ENCODE peak calls at places on chromosome 9, in four cellular contexts. One of them, this sample, is unnamed.

GRCh38 chr9:14554866-14555265 is 138.4 kb downstream of the ZDHHC21 start:
- DNase-seq in H9: no peak
- DNase-seq in mesendoderm: no peak
- DNase-seq in IMR-90: no peak
- DNase-seq in this sample: peak

GRCh38 chr9:86674475-86674874 is 272.8 kb downstream of the GAS1 start:
- DNase-seq in mesendoderm: peak
- DNase-seq in H9: no peak
- DNase-seq in IMR-90: no peak
- DNase-seq in this sample: no peak

GRCh38 chr9:17402309-17402708 is 176.6 kb upstream of the SH3GL2 start:
- DNase-seq in IMR-90: peak
- DNase-seq in mesendoderm: peak
- DNase-seq in H9: no peak
- DNase-seq in this sample: peak

GRCh38 chr9:37392272-37392671 is 30.2 kb upstream of the GRHPR start:
- DNase-seq in H9: peak
- DNase-seq in mesendoderm: peak
- DNase-seq in IMR-90: no peak
- DNase-seq in this sample: no peak

GRCh38 chr9:129385615-129385934 is 207.5 kb upstream of the IER5L start:
- DNase-seq in mesendoderm: no peak
- DNase-seq in H9: no peak
- DNase-seq in IMR-90: no peak
- DNase-seq in this sample: no peak

GRCh38 chr9:32590476-32590875 is 17.5 kb upstream of the NDUFB6 start:
- DNase-seq in IMR-90: no peak
- DNase-seq in mesendoderm: no peak
- DNase-seq in H9: no peak
- DNase-seq in this sample: no peak

GRCh38 chr9:73239868-73240267 is 88.2 kb downstream of the ANXA1 start:
- DNase-seq in IMR-90: no peak
- DNase-seq in mesendoderm: no peak
- DNase-seq in H9: no peak
- DNase-seq in this sample: peak

GRCh38 chr9:70031141-70031545 is 12.5 kb upstream of the MAMDC2 start:
- DNase-seq in IMR-90: peak
- DNase-seq in mesendoderm: no peak
- DNase-seq in H9: no peak
- DNase-seq in this sample: peak

GRCh38 chr9:21096172-21096900 is 18.6 kb upstream of the IFNB1 start:
- DNase-seq in mesendoderm: no peak
- DNase-seq in H9: no peak
- DNase-seq in IMR-90: peak
- DNase-seq in this sample: peak

GRCh38 chr9:97808415-97808814 is 44.6 kb upstream of the FOXE1 start:
- DNase-seq in mesendoderm: no peak
- DNase-seq in IMR-90: no peak
- DNase-seq in H9: no peak
- DNase-seq in this sample: no peak

GRCh38 chr9:18238752-18239151 is 235.2 kb upstream of the ADAMTSL1 start:
- DNase-seq in IMR-90: peak
- DNase-seq in mesendoderm: no peak
- DNase-seq in H9: no peak
- DNase-seq in this sample: no peak

GRCh38 chr9:100756217-100756616 is 178.3 kb downstream of the CAVIN4 start:
- DNase-seq in H9: no peak
- DNase-seq in mesendoderm: no peak
- DNase-seq in IMR-90: no peak
- DNase-seq in this sample: no peak

GRCh38 chr9:79768199-79768598 is 196.4 kb downstream of the TLE4 start:
- DNase-seq in H9: no peak
- DNase-seq in IMR-90: peak
- DNase-seq in mesendoderm: peak
- DNase-seq in this sample: peak

GRCh38 chr9:28234899-28235277 is 661.6 kb upstream of the C9orf72 start:
- DNase-seq in IMR-90: peak
- DNase-seq in mesendoderm: peak
- DNase-seq in H9: no peak
- DNase-seq in this sample: peak

GRCh38 chr9:116075191-116075590 is 78.4 kb upstream of the PAPPA start:
- DNase-seq in H9: no peak
- DNase-seq in IMR-90: peak
- DNase-seq in mesendoderm: no peak
- DNase-seq in this sample: peak

GRCh38 chr9:131668439-131669233 is 71.2 kb downstream of the RAPGEF1 start:
- DNase-seq in mesendoderm: no peak
- DNase-seq in IMR-90: peak
- DNase-seq in H9: no peak
- DNase-seq in this sample: peak

GRCh38 chr9:125683486-125683885 is 23.5 kb downstream of the MAPKAP1 start:
- DNase-seq in H9: no peak
- DNase-seq in mesendoderm: no peak
- DNase-seq in IMR-90: peak
- DNase-seq in this sample: no peak

GRCh38 chr9:122297512-122297911 is 32.8 kb downstream of the MRRF start:
- DNase-seq in H9: no peak
- DNase-seq in mesendoderm: no peak
- DNase-seq in IMR-90: no peak
- DNase-seq in this sample: no peak

GRCh38 chr9:27395484-27395921 is 98.6 kb upstream of the EQTN start:
- DNase-seq in mesendoderm: peak
- DNase-seq in H9: no peak
- DNase-seq in IMR-90: no peak
- DNase-seq in this sample: no peak

GRCh38 chr9:3732077-3733038 is 206.6 kb upstream of the RFX3 start:
- DNase-seq in IMR-90: peak
- DNase-seq in H9: peak
- DNase-seq in mesendoderm: peak
- DNase-seq in this sample: peak

GRCh38 chr9:99713838-99714306 is 107.8 kb upstream of the NR4A3 start:
- DNase-seq in mesendoderm: no peak
- DNase-seq in H9: no peak
- DNase-seq in IMR-90: no peak
- DNase-seq in this sample: no peak

GRCh38 chr9:74951725-74952151 is 974 bp downstream of the C9orf40 start:
- DNase-seq in mesendoderm: peak
- DNase-seq in H9: peak
- DNase-seq in IMR-90: peak
- DNase-seq in this sample: peak

GRCh38 chr9:71001780-71002386 is 119.5 kb downstream of the TRPM3 start:
- DNase-seq in mesendoderm: peak
- DNase-seq in H9: peak
- DNase-seq in IMR-90: peak
- DNase-seq in this sample: no peak

GRCh38 chr9:35791321-35791921 is at the start of gene NPR2:
- DNase-seq in mesendoderm: peak
- DNase-seq in IMR-90: peak
- DNase-seq in H9: no peak
- DNase-seq in this sample: peak

GRCh38 chr9:109118802-109119438 is 827 bp downstream of the TMEM245 start:
- DNase-seq in mesendoderm: peak
- DNase-seq in H9: peak
- DNase-seq in IMR-90: peak
- DNase-seq in this sample: peak

GRCh38 chr9:91949946-91950664 is at the start of gene ROR2:
- DNase-seq in mesendoderm: peak
- DNase-seq in H9: peak
- DNase-seq in IMR-90: peak
- DNase-seq in this sample: peak

GRCh38 chr9:88312070-88312469 is 76.2 kb upstream of the SPIN1 start:
- DNase-seq in H9: no peak
- DNase-seq in IMR-90: no peak
- DNase-seq in mesendoderm: no peak
- DNase-seq in this sample: no peak

GRCh38 chr9:87290241-87290700 is 207.4 kb upstream of the DAPK1 start:
- DNase-seq in IMR-90: peak
- DNase-seq in mesendoderm: no peak
- DNase-seq in H9: no peak
- DNase-seq in this sample: no peak

GRCh38 chr9:37899041-37899440 is 4.9 kb downstream of the SLC25A51 start:
- DNase-seq in H9: no peak
- DNase-seq in mesendoderm: no peak
- DNase-seq in IMR-90: peak
- DNase-seq in this sample: no peak

GRCh38 chr9:114070188-114071103 is 7.7 kb downstream of the AMBP start:
- DNase-seq in H9: no peak
- DNase-seq in mesendoderm: no peak
- DNase-seq in IMR-90: no peak
- DNase-seq in this sample: no peak

GRCh38 chr9:70120834-70121510 is 77.3 kb downstream of the MAMDC2 start:
- DNase-seq in H9: no peak
- DNase-seq in IMR-90: peak
- DNase-seq in mesendoderm: peak
- DNase-seq in this sample: peak

GRCh38 chr9:120187758-120188157 is 392.2 kb downstream of the CDK5RAP2 start:
- DNase-seq in H9: peak
- DNase-seq in IMR-90: no peak
- DNase-seq in mesendoderm: no peak
- DNase-seq in this sample: no peak

GRCh38 chr9:121154782-121155181 is 46.9 kb downstream of the RAB14 start:
- DNase-seq in mesendoderm: no peak
- DNase-seq in IMR-90: peak
- DNase-seq in H9: no peak
- DNase-seq in this sample: no peak

GRCh38 chr9:124660341-124660801 is 110.7 kb downstream of the NR6A1 start:
- DNase-seq in IMR-90: peak
- DNase-seq in mesendoderm: peak
- DNase-seq in H9: peak
- DNase-seq in this sample: peak

GRCh38 chr9:22211588-22212360 is 202.7 kb upstream of the CDKN2B start:
- DNase-seq in H9: no peak
- DNase-seq in mesendoderm: no peak
- DNase-seq in IMR-90: peak
- DNase-seq in this sample: peak

GRCh38 chr9:137294091-137294683 is 7.9 kb downstream of the NRARP start:
- DNase-seq in H9: peak
- DNase-seq in mesendoderm: peak
- DNase-seq in IMR-90: peak
- DNase-seq in this sample: peak

GRCh38 chr9:137295313-137296213 is 6.5 kb downstream of the NRARP start:
- DNase-seq in IMR-90: no peak
- DNase-seq in mesendoderm: no peak
- DNase-seq in H9: peak
- DNase-seq in this sample: no peak

GRCh38 chr9:137294684-137295312 is 7.3 kb downstream of the NRARP start:
- DNase-seq in H9: peak
- DNase-seq in IMR-90: peak
- DNase-seq in mesendoderm: no peak
- DNase-seq in this sample: peak

GRCh38 chr9:137293482-137294090 is 8.5 kb downstream of the NRARP start:
- DNase-seq in mesendoderm: no peak
- DNase-seq in H9: no peak
- DNase-seq in IMR-90: no peak
- DNase-seq in this sample: no peak

GRCh38 chr9:137293094-137293481 is 9.0 kb downstream of the NRARP start:
- DNase-seq in IMR-90: no peak
- DNase-seq in H9: peak
- DNase-seq in mesendoderm: no peak
- DNase-seq in this sample: no peak
- H2BK5ac ChIP-seq in IMR-90: no peak
- H2BK5ac ChIP-seq in H9: no peak
- H2BK5ac ChIP-seq in mesendoderm: no peak
- H2BK5ac ChIP-seq in this sample: no peak

DNA sequence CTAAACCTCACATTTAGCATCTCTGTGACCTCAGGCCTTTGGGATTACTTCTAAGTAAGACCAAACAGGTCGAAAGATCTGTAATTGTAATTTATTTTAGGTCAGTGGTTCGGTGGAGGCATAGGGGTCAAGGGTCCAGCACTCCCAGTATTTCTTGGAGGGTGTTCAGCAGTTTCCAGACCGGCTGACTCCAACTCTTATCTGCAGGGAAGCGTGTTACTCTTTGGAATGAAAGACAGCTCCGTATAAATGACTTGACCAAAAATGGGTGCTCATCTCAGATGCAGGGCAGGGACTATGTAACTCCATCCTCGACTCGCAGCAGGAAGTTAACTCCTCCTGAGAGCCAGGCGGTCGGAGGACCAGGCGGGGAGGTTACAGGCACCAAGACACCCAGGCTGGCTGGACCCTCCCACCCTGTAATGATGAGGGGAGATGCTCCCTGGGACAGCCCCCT is 620 bp upstream of the VPS13A start:
- DNase-seq in H9: no peak
- DNase-seq in IMR-90: no peak
- DNase-seq in mesendoderm: no peak
- DNase-seq in this sample: no peak
- H2BK5ac ChIP-seq in H9: no peak
- H2BK5ac ChIP-seq in IMR-90: peak
- H2BK5ac ChIP-seq in mesendoderm: no peak
- H2BK5ac ChIP-seq in this sample: no peak

DNA sequence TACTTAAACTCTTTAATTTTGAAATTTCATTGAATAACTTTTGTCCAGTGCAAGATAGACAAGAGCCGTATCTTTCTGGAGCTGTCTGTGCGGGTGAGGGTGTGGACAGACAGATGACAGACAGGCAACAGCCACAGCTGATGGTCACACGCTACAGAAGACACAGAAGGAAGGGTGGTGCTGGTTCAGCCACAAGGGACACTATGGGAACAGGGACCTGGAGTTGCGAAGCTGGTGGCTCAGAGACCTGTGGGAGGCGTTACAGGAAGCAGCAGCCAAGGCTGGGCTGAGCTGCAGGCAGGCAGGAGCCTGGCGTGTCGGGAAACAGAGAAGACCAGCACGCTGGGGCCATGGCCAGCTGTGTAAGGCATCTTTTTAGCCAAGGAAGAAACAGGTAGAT is 104.4 kb downstream of the WNK2 start:
- DNase-seq in IMR-90: no peak
- DNase-seq in H9: peak
- DNase-seq in mesendoderm: peak
- DNase-seq in this sample: no peak
- H2BK5ac ChIP-seq in IMR-90: no peak
- H2BK5ac ChIP-seq in H9: no peak
- H2BK5ac ChIP-seq in mesendoderm: no peak
- H2BK5ac ChIP-seq in this sample: no peak

GRCh38 chr9:76880210-76880609 is 25.7 kb downstream of the PRUNE2 start:
- DNase-seq in H9: no peak
- DNase-seq in IMR-90: no peak
- DNase-seq in mesendoderm: no peak
- DNase-seq in this sample: no peak
- H2BK5ac ChIP-seq in H9: no peak
- H2BK5ac ChIP-seq in IMR-90: no peak
- H2BK5ac ChIP-seq in mesendoderm: no peak
- H2BK5ac ChIP-seq in this sample: no peak

This sample was measured in mesenchymal stem cell.